ENCODE peak calls at places on chromosomes 6 and 20, in four cellular contexts. F is WTC11, C is B cell, N is ovary. G is an unnamed sample.
A peak's percentile ranks its signal among the peaks of the same experiment; 100 is the strongest.

GRCh38 chr6:89500486-89501020 is 67.6 kb downstream of the ANKRD6 start:
- DNase-seq in N (no peak), F (no peak), C (no peak), G (no peak)

GRCh38 chr20:44154521-44155001 is 32.4 kb downstream of the JPH2 start:
- DNase-seq in C (no peak), F (no peak), N (no peak), G (no peak)

GRCh38 chr20:3777726-3778629 is 3.3 kb downstream of the SPEF1 start:
- DNase-seq in F (peak; percentile 82), N (peak; percentile 68), C (peak; percentile 63), G (peak; percentile 62)

GRCh38 chr6:149723771-149724417 is 6.0 kb upstream of the LATS1 start:
- DNase-seq in F (no peak), N (no peak), C (peak; percentile 47), G (peak; percentile 28)

GRCh38 chr6:11918739-11919605 is 93.1 kb upstream of the HIVEP1 start:
- DNase-seq in F (no peak), C (no peak), N (no peak), G (no peak)

GRCh38 chr20:7415427-7415826 is 524.8 kb downstream of the HAO1 start:
- DNase-seq in N (no peak), F (no peak), C (no peak), G (no peak)

GRCh38 chr20:52806918-52807317 is 165.2 kb upstream of the TSHZ2 start:
- DNase-seq in C (no peak), N (no peak), F (no peak), G (no peak)

GRCh38 chr20:4441871-4442270 is 279.8 kb upstream of the PRND start:
- DNase-seq in C (no peak), F (no peak), N (no peak), G (no peak)

GRCh38 chr6:28695671-28696537 is 170.2 kb downstream of the GPX5 start:
- DNase-seq in C (no peak), F (no peak), N (no peak), G (no peak)

GRCh38 chr6:34559651-34560365 is 3.7 kb upstream of the SPDEF start:
- DNase-seq in C (no peak), F (no peak), N (no peak), G (no peak)

GRCh38 chr6:34562350-34562749 is 6.2 kb upstream of the SPDEF start:
- DNase-seq in C (no peak), N (no peak), F (no peak), G (no peak)

GRCh38 chr6:34558172-34558714 is 2.1 kb upstream of the SPDEF start:
- DNase-seq in F (no peak), C (no peak), N (no peak), G (no peak)

GRCh38 chr6:34561227-34561530 is 5.0 kb upstream of the SPDEF start:
- DNase-seq in C (no peak), F (no peak), N (no peak), G (no peak)

DNA sequence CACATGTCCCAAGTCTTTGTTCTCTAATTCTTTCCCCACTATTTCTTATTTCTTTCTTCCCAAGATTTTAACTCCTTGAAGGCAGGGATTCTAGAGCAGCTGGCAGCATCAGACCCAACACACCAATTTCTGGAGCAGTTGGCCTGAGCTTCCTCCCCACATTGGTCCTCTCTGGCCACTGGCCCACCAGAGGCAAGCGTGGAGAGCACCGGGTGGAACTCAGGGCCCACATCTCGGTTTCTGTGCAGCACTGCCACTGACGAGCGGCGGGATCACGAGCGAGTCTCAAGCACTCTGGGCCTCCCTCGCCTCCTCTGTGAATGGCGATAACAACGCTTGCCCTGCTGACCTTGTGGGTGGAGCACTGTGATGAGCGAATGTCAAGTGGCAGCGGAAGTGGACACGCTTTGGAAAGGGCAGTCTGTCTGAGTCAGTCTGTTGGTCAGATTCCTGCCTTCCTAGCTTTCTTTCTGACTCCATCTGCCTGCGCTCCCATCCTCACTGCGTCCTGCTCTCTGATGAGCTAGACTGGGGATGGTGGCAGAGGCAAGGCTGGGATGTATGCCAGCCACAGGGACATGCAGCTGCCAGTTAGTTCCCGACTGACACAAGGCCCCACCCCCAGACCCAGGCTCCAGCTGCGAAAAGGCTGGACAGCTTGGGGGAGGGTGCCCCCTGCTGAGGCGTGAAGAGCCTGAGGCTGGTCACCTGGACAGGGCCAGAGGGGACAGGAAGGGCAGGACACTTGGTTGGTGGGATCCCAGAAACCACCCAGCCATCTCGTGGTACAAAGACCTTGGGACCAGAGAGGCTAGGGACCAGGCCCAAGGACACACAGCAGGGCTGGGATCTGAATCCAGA is 4.5 kb upstream of the SPDEF start:
- DNase-seq in N (no peak), F (peak; percentile 39), C (no peak), G (no peak)
- TF ChIP-seq CTCF in N (no peak), F (no peak), C (no peak), G (no peak)

DNA sequence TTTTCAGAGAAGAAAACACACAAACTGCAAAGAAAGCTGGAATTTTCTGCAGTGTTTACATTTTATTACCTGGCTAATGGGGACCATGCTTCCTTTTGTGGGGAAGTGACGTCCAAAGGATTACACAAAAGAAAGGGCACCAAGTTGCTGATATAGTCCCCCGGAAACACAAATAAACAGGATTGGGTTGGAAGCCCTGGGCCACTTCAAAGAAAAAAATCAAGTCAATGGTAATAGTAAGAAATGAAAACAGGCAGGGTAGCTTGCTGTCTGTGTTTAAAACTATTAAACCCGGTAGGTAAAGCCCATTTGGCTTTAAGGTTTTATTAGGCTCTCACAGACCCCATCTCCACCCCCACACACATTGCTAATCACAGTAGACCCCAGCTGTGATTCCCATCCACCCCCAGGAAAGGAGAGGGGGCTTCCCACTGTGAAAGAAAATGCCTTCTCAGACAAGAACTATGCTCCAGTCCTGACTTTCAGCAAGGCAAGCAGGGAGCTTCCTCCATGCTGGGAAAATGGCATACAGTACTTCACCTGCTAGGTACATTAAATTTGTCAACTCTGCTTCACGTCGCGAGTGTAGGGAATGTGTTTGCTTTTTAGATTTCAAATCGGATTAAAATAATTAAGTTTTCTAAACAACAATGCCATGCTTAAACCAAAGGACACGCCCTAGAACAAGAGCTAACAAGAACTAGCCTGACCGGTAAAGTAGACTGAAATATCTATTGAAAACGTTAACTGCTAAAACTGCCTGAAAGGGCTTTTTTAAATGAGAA is 1.1 kb downstream of the PERP start:
- DNase-seq in N (no peak), C (no peak), F (peak; percentile 40), G (no peak)
- TF ChIP-seq CTCF in N (no peak), C (no peak), F (no peak), G (no peak)

DNA sequence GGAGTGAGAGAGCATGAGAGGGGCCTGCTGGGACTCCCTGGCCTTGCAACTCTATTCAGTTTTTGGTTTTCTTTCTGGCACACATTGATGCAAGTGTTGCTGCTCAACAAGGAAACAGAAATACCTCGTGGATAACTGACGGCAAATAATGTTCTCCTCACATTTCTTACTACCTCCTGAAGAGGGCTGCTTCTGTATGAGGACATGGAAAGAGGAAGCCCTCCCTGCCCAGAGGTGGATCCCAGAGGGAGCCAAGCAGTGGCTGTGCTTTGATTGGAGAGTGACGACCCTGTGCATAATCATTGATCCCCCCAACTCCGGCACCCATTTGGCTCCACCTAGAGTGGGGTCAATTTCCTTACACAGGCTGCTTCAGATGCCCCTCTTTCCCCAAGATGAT is 34.6 kb upstream of the SCP2D1 start:
- DNase-seq in C (no peak), F (no peak), N (no peak), G (no peak)
- TF ChIP-seq CTCF in C (no peak), F (no peak), N (no peak), G (no peak)

GRCh38 chr6:1846611-1847010 is 236.9 kb downstream of the FOXC1 start:
- DNase-seq in N (no peak), C (no peak), F (no peak), G (no peak)

GRCh38 chr6:1849686-1850580 is 240.2 kb downstream of the FOXC1 start:
- DNase-seq in N (no peak), C (no peak), F (no peak), G (no peak)

GRCh38 chr6:1851681-1852456 is 242.2 kb downstream of the FOXC1 start:
- DNase-seq in F (no peak), N (no peak), C (no peak), G (no peak)

GRCh38 chr6:1850581-1851157 is 241.0 kb downstream of the FOXC1 start:
- DNase-seq in N (no peak), F (no peak), C (no peak), G (no peak)

DNA sequence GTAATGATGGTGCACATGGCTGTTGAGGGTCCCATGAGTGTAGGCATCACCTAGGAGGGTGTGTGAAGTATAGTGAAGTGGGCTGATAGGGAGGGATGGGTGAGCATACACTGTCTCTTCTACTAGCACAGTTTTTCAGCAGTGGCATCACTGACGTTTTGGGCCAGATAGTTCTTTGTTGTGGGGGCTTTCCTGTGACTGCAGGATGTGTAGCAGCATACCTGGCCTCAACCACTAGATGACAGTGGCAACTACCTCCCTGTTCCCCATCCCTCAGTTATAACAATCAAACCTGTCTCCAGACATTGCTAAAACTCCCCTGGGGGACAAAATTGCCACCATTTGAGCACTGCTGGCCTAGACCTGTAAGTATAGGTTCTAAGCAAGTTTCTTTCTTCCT is 239.0 kb downstream of the FOXC1 start:
- DNase-seq in F (no peak), N (no peak), C (no peak), G (no peak)
- TF ChIP-seq CTCF in F (no peak), N (no peak), C (no peak), G (no peak)

GRCh38 chr6:56595490-56596122 is 47.1 kb downstream of the DST start:
- DNase-seq in N (peak; percentile 12), F (peak; percentile 24), C (peak; percentile 50), G (peak; percentile 32)
- TF ChIP-seq CTCF in N (peak; percentile 31), F (peak; percentile 47), C (peak; percentile 76), G (peak; percentile 52)

GRCh38 chr6:117276778-117277177 is 11.4 kb downstream of the VGLL2 start:
- DNase-seq in N (no peak), F (no peak), C (no peak), G (no peak)

GRCh38 chr6:117275711-117276110 is 10.4 kb downstream of the VGLL2 start:
- DNase-seq in F (no peak), C (no peak), N (no peak), G (no peak)

GRCh38 chr6:117275205-117275604 is 9.8 kb downstream of the VGLL2 start:
- DNase-seq in F (no peak), N (no peak), C (no peak), G (no peak)

DNA sequence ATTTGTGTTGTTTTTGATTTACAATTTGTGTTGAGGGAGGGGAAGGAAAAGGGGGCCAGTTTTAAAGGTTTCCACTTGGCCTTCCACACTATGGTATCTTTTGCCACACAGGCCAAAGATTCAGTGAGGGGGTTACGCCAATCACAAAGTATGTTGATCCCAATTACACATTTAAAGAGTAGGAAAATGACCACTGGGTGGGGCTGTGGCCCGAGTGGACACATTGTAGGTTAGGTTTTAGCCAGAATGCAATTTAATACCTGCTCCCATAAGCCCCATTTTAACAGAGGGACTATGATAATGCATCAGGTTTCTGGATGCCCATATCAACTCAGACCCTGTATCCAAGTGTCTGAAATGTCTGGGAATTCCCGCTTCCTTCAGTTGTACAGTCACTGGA is 15.6 kb downstream of the VGLL2 start:
- DNase-seq in C (no peak), N (no peak), F (peak; percentile 16), G (no peak)
- TF ChIP-seq CTCF in C (no peak), N (no peak), F (peak; percentile 20), G (no peak)

DNA sequence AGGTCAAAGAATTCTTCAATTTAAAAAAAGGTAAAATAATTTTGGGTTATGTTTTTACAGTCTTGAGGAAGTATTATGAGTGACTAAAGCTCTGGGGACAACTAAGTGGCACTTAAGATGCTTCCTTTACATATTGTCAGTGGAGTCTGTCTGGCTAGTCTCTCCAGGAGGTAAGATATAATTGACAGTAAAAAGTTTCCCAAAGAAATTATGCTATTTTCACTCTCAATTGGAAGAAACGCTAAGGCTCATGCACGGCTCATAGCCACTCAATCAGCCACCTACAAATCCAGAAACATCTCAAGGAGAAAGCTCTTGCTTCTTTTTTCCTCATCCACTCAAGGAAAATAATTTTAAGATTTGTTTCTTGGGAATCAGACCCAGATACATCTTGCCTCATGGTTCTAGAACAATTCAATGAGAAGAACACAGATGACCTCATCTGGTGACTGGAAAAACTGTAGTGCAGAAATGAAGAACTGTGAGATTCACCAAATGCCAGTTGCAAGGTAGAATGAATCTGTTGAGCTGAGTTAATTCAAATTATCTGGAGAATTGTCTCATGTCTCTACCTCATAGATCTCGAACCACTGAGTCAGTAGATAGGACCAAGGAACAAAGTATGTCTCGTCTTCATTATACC is 252.9 kb downstream of the TPBG start:
- DNase-seq in N (no peak), F (no peak), C (no peak), G (no peak)
- TF ChIP-seq CTCF in N (no peak), F (no peak), C (no peak), G (no peak)